ENCODE peak calls at places on chromosomes 1 and 21, in nine cellular contexts. E, R, Y, S, A, P, U, H and K are unnamed samples.

GRCh38 chr1:33372162-33372561 is 51.3 kb upstream of the A3GALT2 start:
- DNase-seq in E (no peak), R (no peak), Y (no peak), S (no peak), A (no peak), P (no peak), U (no peak), H (no peak), K (no peak)

GRCh38 chr21:43864313-43864805 is 664 bp upstream of the AGPAT3 start:
- DNase-seq in E (peak), R (peak), Y (peak), S (no peak), A (peak), P (peak), U (no peak), H (peak), K (no peak)

GRCh38 chr1:33099290-33100118 is 18.6 kb downstream of the AZIN2 start:
- DNase-seq in E (peak), R (no peak), Y (no peak), S (peak), A (peak), P (no peak), U (peak), H (no peak), K (peak)

GRCh38 chr1:75338974-75339483 is 204.8 kb downstream of the LHX8 start:
- DNase-seq in E (no peak), R (no peak), Y (peak), S (no peak), A (no peak), P (no peak), U (no peak), H (no peak), K (no peak)

GRCh38 chr1:229989591-229990248 is 77.3 kb upstream of the GALNT2 start:
- DNase-seq in E (no peak), R (no peak), Y (no peak), S (no peak), A (no peak), P (no peak), U (no peak), H (no peak), K (no peak)

GRCh38 chr1:33220701-33221384 is 35.4 kb upstream of the ZNF362 start:
- DNase-seq in E (no peak), R (peak), Y (no peak), S (no peak), A (no peak), P (no peak), U (peak), H (no peak), K (no peak)

GRCh38 chr1:44696789-44697188 is 22.3 kb downstream of the ARMH1 start:
- DNase-seq in E (no peak), R (no peak), Y (no peak), S (no peak), A (no peak), P (no peak), U (no peak), H (no peak), K (no peak)

GRCh38 chr1:181044449-181044966 is 10.7 kb downstream of the MR1 start:
- DNase-seq in E (peak), R (no peak), Y (no peak), S (no peak), A (peak), P (no peak), U (peak), H (no peak), K (no peak)

GRCh38 chr1:208086116-208086515 is 158.1 kb downstream of the PLXNA2 start:
- DNase-seq in E (no peak), R (peak), Y (no peak), S (no peak), A (peak), P (no peak), U (peak), H (no peak), K (no peak)

GRCh38 chr1:222048030-222048632 is 306.2 kb upstream of the DUSP10 start:
- DNase-seq in E (no peak), R (no peak), Y (no peak), S (no peak), A (peak), P (no peak), U (peak), H (no peak), K (peak)

GRCh38 chr1:187067160-187067559 is 238.4 kb downstream of the PLA2G4A start:
- DNase-seq in E (no peak), R (no peak), Y (no peak), S (no peak), A (no peak), P (no peak), U (no peak), H (no peak), K (no peak)

GRCh38 chr1:175419684-175420490 is 227.3 kb upstream of the KIAA0040 start:
- DNase-seq in E (no peak), R (no peak), Y (no peak), S (no peak), A (no peak), P (no peak), U (peak), H (no peak), K (no peak)

GRCh38 chr1:85283475-85284199 is 7.2 kb upstream of the BCL10 start:
- DNase-seq in E (peak), R (no peak), Y (no peak), S (no peak), A (no peak), P (peak), U (no peak), H (peak), K (no peak)

GRCh38 chr1:170670751-170671628 is 7.1 kb downstream of the PRRX1 start:
- DNase-seq in E (peak), R (no peak), Y (peak), S (no peak), A (peak), P (peak), U (no peak), H (peak), K (no peak)

GRCh38 chr1:8844421-8845063 is 27.1 kb upstream of the RERE start:
- DNase-seq in E (no peak), R (no peak), Y (no peak), S (no peak), A (no peak), P (peak), U (no peak), H (no peak), K (no peak)

GRCh38 chr1:19326748-19327065 is 14.6 kb downstream of the SLC66A1 start:
- DNase-seq in E (no peak), R (no peak), Y (no peak), S (no peak), A (no peak), P (no peak), U (no peak), H (no peak), K (no peak)

GRCh38 chr1:183467687-183468086 is 4.6 kb upstream of the SMG7 start:
- DNase-seq in E (no peak), R (no peak), Y (no peak), S (no peak), A (no peak), P (no peak), U (peak), H (no peak), K (no peak)

GRCh38 chr1:155966750-155967149 is 11.6 kb downstream of the ARHGEF2 start:
- DNase-seq in E (no peak), R (no peak), Y (no peak), S (no peak), A (no peak), P (no peak), U (no peak), H (no peak), K (no peak)

GRCh38 chr21:33362044-33362555 is 37.3 kb downstream of the IFNAR1 start:
- DNase-seq in E (peak), R (no peak), Y (no peak), S (no peak), A (no peak), P (no peak), U (peak), H (no peak), K (no peak)

GRCh38 chr21:45637883-45638282 is 5.6 kb upstream of the PCBP3 start:
- DNase-seq in E (no peak), R (no peak), Y (no peak), S (no peak), A (no peak), P (no peak), U (no peak), H (no peak), K (no peak)

GRCh38 chr21:26405735-26406361 is 167.2 kb downstream of the CYYR1 start:
- DNase-seq in E (no peak), R (no peak), Y (peak), S (peak), A (peak), P (no peak), U (peak), H (no peak), K (no peak)

GRCh38 chr1:41917835-41918449 is 780 bp downstream of the HIVEP3 start:
- DNase-seq in E (peak), R (peak), Y (peak), S (no peak), A (peak), P (peak), U (no peak), H (no peak), K (no peak)

GRCh38 chr1:186094170-186094569 is 280.9 kb downstream of the TPR start:
- DNase-seq in E (no peak), R (no peak), Y (peak), S (no peak), A (peak), P (no peak), U (peak), H (no peak), K (no peak)

GRCh38 chr1:37481289-37482003 is 7.1 kb downstream of the ZC3H12A start:
- DNase-seq in E (peak), R (no peak), Y (no peak), S (no peak), A (no peak), P (no peak), U (no peak), H (no peak), K (no peak)

GRCh38 chr1:169495050-169495740 is 9.5 kb upstream of the SLC19A2 start:
- DNase-seq in E (no peak), R (no peak), Y (no peak), S (no peak), A (no peak), P (no peak), U (peak), H (no peak), K (no peak)

GRCh38 chr1:168977618-168978017 is 128.9 kb upstream of the ATP1B1 start:
- DNase-seq in E (no peak), R (peak), Y (no peak), S (no peak), A (no peak), P (no peak), U (no peak), H (no peak), K (no peak)

GRCh38 chr1:55012661-55013060 is 13.9 kb downstream of the BSND start:
- DNase-seq in E (no peak), R (no peak), Y (no peak), S (no peak), A (no peak), P (no peak), U (no peak), H (no peak), K (no peak)

GRCh38 chr1:162373541-162374375 is 2.9 kb downstream of the SPATA46 start:
- DNase-seq in E (no peak), R (no peak), Y (no peak), S (no peak), A (peak), P (no peak), U (no peak), H (peak), K (peak)

GRCh38 chr21:41997657-41998056 is 12.5 kb downstream of the ZBTB21 start:
- DNase-seq in E (no peak), R (no peak), Y (no peak), S (no peak), A (no peak), P (no peak), U (no peak), H (no peak), K (no peak)

GRCh38 chr1:33560680-33561079 is 88.2 kb downstream of the ZSCAN20 start:
- DNase-seq in E (no peak), R (no peak), Y (no peak), S (no peak), A (peak), P (no peak), U (peak), H (no peak), K (no peak)

GRCh38 chr1:62213075-62213914 is 18.6 kb downstream of the L1TD1 start:
- DNase-seq in E (no peak), R (no peak), Y (no peak), S (no peak), A (no peak), P (no peak), U (no peak), H (no peak), K (no peak)

GRCh38 chr1:9009438-9010366 is 16.5 kb downstream of the SLC2A7 start:
- DNase-seq in E (peak), R (peak), Y (peak), S (no peak), A (peak), P (no peak), U (peak), H (peak), K (no peak)

GRCh38 chr1:177620636-177621190 is 349.1 kb downstream of the SEC16B start:
- DNase-seq in E (no peak), R (no peak), Y (no peak), S (no peak), A (peak), P (peak), U (peak), H (no peak), K (no peak)

GRCh38 chr1:206734499-206735142 is 36.0 kb upstream of the IL19 start:
- DNase-seq in E (peak), R (peak), Y (peak), S (no peak), A (peak), P (peak), U (peak), H (peak), K (no peak)

GRCh38 chr1:16129316-16129715 is 26.6 kb downstream of the EPHA2 start:
- DNase-seq in E (no peak), R (no peak), Y (no peak), S (no peak), A (no peak), P (no peak), U (no peak), H (no peak), K (no peak)

GRCh38 chr1:222126052-222126451 is 384.2 kb upstream of the DUSP10 start:
- DNase-seq in E (no peak), R (no peak), Y (no peak), S (no peak), A (no peak), P (no peak), U (no peak), H (no peak), K (no peak)

GRCh38 chr1:189929501-189930099 is 548.1 kb downstream of the BRINP3 start:
- DNase-seq in E (no peak), R (no peak), Y (no peak), S (no peak), A (no peak), P (no peak), U (no peak), H (no peak), K (no peak)

GRCh38 chr1:28560886-28561285 is 8.0 kb downstream of the TRNAU1AP start:
- DNase-seq in E (no peak), R (no peak), Y (no peak), S (no peak), A (no peak), P (no peak), U (no peak), H (no peak), K (no peak)

GRCh38 chr1:223531742-223532341 is 133.7 kb downstream of the CAPN8 start:
- DNase-seq in E (peak), R (peak), Y (peak), S (no peak), A (peak), P (peak), U (peak), H (peak), K (no peak)

GRCh38 chr1:58238846-58239245 is 307.7 kb downstream of the OMA1 start:
- DNase-seq in E (no peak), R (peak), Y (no peak), S (no peak), A (no peak), P (no peak), U (no peak), H (no peak), K (no peak)

DNA sequence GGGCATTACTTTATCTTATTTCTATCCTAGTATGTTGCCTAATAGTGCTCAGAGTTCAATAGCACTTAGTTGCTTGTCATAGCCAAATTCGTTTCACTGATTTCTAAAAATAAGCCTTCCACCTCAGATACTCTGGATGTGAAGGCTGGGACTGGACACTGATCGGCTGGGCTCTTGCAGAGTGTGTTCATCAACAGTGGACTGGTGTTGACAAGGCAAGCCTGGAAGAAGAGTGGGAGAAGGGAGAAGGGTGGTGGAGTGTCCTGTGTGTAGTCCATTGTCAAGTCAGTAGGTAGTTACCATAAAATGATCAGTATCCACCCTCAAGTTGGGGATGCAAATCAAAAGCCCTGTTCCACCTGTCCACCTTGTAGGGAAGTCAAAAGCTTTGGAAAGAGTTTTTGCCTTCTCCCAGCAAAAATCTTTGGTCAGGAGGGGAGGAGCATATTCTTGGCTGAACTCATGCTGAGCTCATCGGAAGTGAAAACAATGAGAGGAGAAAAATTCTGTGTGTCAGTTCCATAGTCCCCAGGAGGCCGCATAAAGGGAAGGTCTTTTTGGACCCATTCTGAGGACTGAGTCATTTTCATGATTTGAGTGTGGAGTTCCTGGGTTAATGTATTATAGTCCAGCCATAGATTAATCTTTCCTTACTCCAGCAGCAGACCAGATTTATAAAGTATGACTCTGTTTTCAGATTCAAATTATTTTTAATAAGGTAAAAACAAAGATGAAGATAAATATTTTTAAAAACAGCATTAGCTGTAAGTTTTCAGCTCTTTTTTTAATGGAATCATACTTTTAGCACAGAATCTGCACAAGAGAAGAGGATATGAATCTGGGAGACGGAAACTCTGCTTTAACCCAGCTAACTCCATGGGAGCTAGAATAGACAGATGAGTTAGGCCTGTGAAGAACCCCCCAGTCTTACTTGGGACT is 99.4 kb upstream of the BMP8A start:
- DNase-seq in E (no peak), R (no peak), Y (peak), S (no peak), A (peak), P (no peak), U (peak), H (peak), K (no peak)
- H3K4me3 ChIP-seq in E (no peak), R (no peak), Y (no peak), S (no peak), A (no peak), P (no peak), U (no peak), H (no peak), K (no peak)

GRCh38 chr1:109938556-109938955 is 27.9 kb downstream of the CSF1 start:
- DNase-seq in E (no peak), R (no peak), Y (no peak), S (no peak), A (no peak), P (no peak), U (no peak), H (no peak), K (no peak)
- H3K4me3 ChIP-seq in E (no peak), R (no peak), Y (no peak), S (no peak), A (no peak), P (no peak), U (no peak), H (no peak), K (no peak)

GRCh38 chr1:66335125-66335524 is 198.8 kb upstream of the SGIP1 start:
- DNase-seq in E (no peak), R (no peak), Y (peak), S (no peak), A (no peak), P (no peak), U (no peak), H (no peak), K (no peak)
- H3K4me3 ChIP-seq in E (no peak), R (no peak), Y (peak), S (peak), A (peak), P (peak), U (no peak), H (no peak), K (peak)

GRCh38 chr1:21926065-21926464 is 11.0 kb downstream of the HSPG2 start:
- DNase-seq in E (no peak), R (no peak), Y (no peak), S (no peak), A (no peak), P (no peak), U (no peak), H (no peak), K (no peak)

GRCh38 chr1:21929951-21930615 is 7.0 kb downstream of the HSPG2 start:
- DNase-seq in E (peak), R (no peak), Y (peak), S (no peak), A (no peak), P (no peak), U (no peak), H (no peak), K (no peak)

GRCh38 chr1:21925334-21925940 is 11.7 kb downstream of the HSPG2 start:
- DNase-seq in E (no peak), R (no peak), Y (peak), S (no peak), A (no peak), P (no peak), U (no peak), H (no peak), K (no peak)

GRCh38 chr1:21926814-21927530 is 10.1 kb downstream of the HSPG2 start:
- DNase-seq in E (no peak), R (no peak), Y (peak), S (no peak), A (peak), P (peak), U (no peak), H (peak), K (peak)

GRCh38 chr1:21927531-21928237 is 9.4 kb downstream of the HSPG2 start:
- DNase-seq in E (peak), R (no peak), Y (peak), S (no peak), A (no peak), P (peak), U (no peak), H (peak), K (no peak)
- H3K4me3 ChIP-seq in E (no peak), R (no peak), Y (no peak), S (no peak), A (no peak), P (peak), U (no peak), H (no peak), K (no peak)

GRCh38 chr1:23576338-23577055 is 17.2 kb upstream of the ID3 start:
- DNase-seq in E (no peak), R (no peak), Y (no peak), S (no peak), A (no peak), P (no peak), U (no peak), H (no peak), K (no peak)

GRCh38 chr1:23577056-23577985 is 18.0 kb upstream of the ID3 start:
- DNase-seq in E (no peak), R (no peak), Y (peak), S (peak), A (peak), P (no peak), U (peak), H (peak), K (peak)

GRCh38 chr1:23575226-23575810 is 16.0 kb upstream of the ID3 start:
- DNase-seq in E (no peak), R (peak), Y (no peak), S (no peak), A (no peak), P (no peak), U (no peak), H (no peak), K (no peak)

GRCh38 chr1:23573574-23574182 is 14.4 kb upstream of the ID3 start:
- DNase-seq in E (no peak), R (no peak), Y (no peak), S (no peak), A (no peak), P (no peak), U (no peak), H (no peak), K (no peak)

GRCh38 chr1:23574265-23574754 is 15.0 kb upstream of the ID3 start:
- DNase-seq in E (no peak), R (no peak), Y (no peak), S (no peak), A (no peak), P (no peak), U (no peak), H (no peak), K (no peak)
- H3K4me3 ChIP-seq in E (no peak), R (no peak), Y (no peak), S (no peak), A (no peak), P (no peak), U (no peak), H (no peak), K (no peak)